ENCODE peak calls at places on chromosomes 7 and 10, in nine cellular contexts. One of them, this sample, is unnamed.

GRCh38 chr7:123096434-123096833 is 100.9 kb upstream of the TAS2R16 start:
- DNase-seq in PC-9: no peak
- DNase-seq in MM.1S: no peak
- DNase-seq in hepatocyte: no peak
- DNase-seq in heart left ventricle: no peak
- DNase-seq in H9: no peak
- DNase-seq in GM23338: no peak
- DNase-seq in uterus: no peak
- DNase-seq in mammary epithelial cell: peak; percentile 53
- DNase-seq in this sample: no peak

GRCh38 chr7:6831018-6831725 is 5.1 kb upstream of the CCZ1B start:
- DNase-seq in PC-9: no peak
- DNase-seq in MM.1S: no peak
- DNase-seq in hepatocyte: no peak
- DNase-seq in heart left ventricle: no peak
- DNase-seq in H9: no peak
- DNase-seq in GM23338: no peak
- DNase-seq in uterus: no peak
- DNase-seq in mammary epithelial cell: no peak
- DNase-seq in this sample: no peak

GRCh38 chr10:45560262-45560661 is 112.3 kb downstream of the ZFAND4 start:
- DNase-seq in PC-9: no peak
- DNase-seq in MM.1S: no peak
- DNase-seq in hepatocyte: no peak
- DNase-seq in heart left ventricle: no peak
- DNase-seq in H9: no peak
- DNase-seq in GM23338: no peak
- DNase-seq in uterus: no peak
- DNase-seq in mammary epithelial cell: no peak
- DNase-seq in this sample: no peak

GRCh38 chr10:60305394-60305892 is 84.2 kb downstream of the ANK3 start:
- DNase-seq in PC-9: no peak
- DNase-seq in MM.1S: no peak
- DNase-seq in hepatocyte: no peak
- DNase-seq in heart left ventricle: no peak
- DNase-seq in H9: no peak
- DNase-seq in GM23338: no peak
- DNase-seq in uterus: no peak
- DNase-seq in mammary epithelial cell: no peak
- DNase-seq in this sample: no peak

GRCh38 chr10:24416248-24416647 is 207.3 kb downstream of the KIAA1217 start:
- DNase-seq in PC-9: no peak
- DNase-seq in MM.1S: no peak
- DNase-seq in hepatocyte: no peak
- DNase-seq in heart left ventricle: no peak
- DNase-seq in H9: no peak
- DNase-seq in GM23338: no peak
- DNase-seq in uterus: no peak
- DNase-seq in mammary epithelial cell: no peak
- DNase-seq in this sample: no peak

GRCh38 chr7:77351539-77352004 is 64.6 kb downstream of the GSAP start:
- DNase-seq in PC-9: no peak
- DNase-seq in MM.1S: no peak
- DNase-seq in hepatocyte: no peak
- DNase-seq in heart left ventricle: peak; percentile 51
- DNase-seq in H9: no peak
- DNase-seq in GM23338: peak; percentile 32
- DNase-seq in uterus: no peak
- DNase-seq in mammary epithelial cell: no peak
- DNase-seq in this sample: no peak

GRCh38 chr10:100810835-100811116 is 65.4 kb downstream of the PAX2 start:
- DNase-seq in PC-9: no peak
- DNase-seq in MM.1S: no peak
- DNase-seq in hepatocyte: no peak
- DNase-seq in heart left ventricle: no peak
- DNase-seq in H9: no peak
- DNase-seq in GM23338: no peak
- DNase-seq in uterus: no peak
- DNase-seq in mammary epithelial cell: no peak
- DNase-seq in this sample: no peak

GRCh38 chr10:4073912-4074311 is 288.9 kb upstream of the KLF6 start:
- DNase-seq in PC-9: no peak
- DNase-seq in MM.1S: no peak
- DNase-seq in hepatocyte: no peak
- DNase-seq in heart left ventricle: no peak
- DNase-seq in H9: no peak
- DNase-seq in GM23338: no peak
- DNase-seq in uterus: no peak
- DNase-seq in mammary epithelial cell: peak; percentile 53
- DNase-seq in this sample: no peak

GRCh38 chr7:132161231-132161915 is 414.9 kb downstream of the PLXNA4 start:
- DNase-seq in PC-9: no peak
- DNase-seq in MM.1S: no peak
- DNase-seq in hepatocyte: peak; percentile 37
- DNase-seq in heart left ventricle: peak; percentile 71
- DNase-seq in H9: no peak
- DNase-seq in GM23338: no peak
- DNase-seq in uterus: no peak
- DNase-seq in mammary epithelial cell: no peak
- DNase-seq in this sample: peak; percentile 76

GRCh38 chr10:42697926-42698325 is 59.6 kb upstream of the ZNF33B start:
- DNase-seq in PC-9: no peak
- DNase-seq in MM.1S: no peak
- DNase-seq in hepatocyte: no peak
- DNase-seq in heart left ventricle: no peak
- DNase-seq in H9: no peak
- DNase-seq in GM23338: no peak
- DNase-seq in uterus: no peak
- DNase-seq in mammary epithelial cell: no peak
- DNase-seq in this sample: no peak

GRCh38 chr7:111363099-111363498 is 199.2 kb downstream of the IMMP2L start:
- DNase-seq in PC-9: no peak
- DNase-seq in MM.1S: no peak
- DNase-seq in hepatocyte: no peak
- DNase-seq in heart left ventricle: no peak
- DNase-seq in H9: no peak
- DNase-seq in GM23338: no peak
- DNase-seq in uterus: no peak
- DNase-seq in mammary epithelial cell: no peak
- DNase-seq in this sample: no peak

GRCh38 chr10:36759111-36759805 is 366.1 kb upstream of the ANKRD30A start:
- DNase-seq in PC-9: no peak
- DNase-seq in MM.1S: no peak
- DNase-seq in hepatocyte: no peak
- DNase-seq in heart left ventricle: no peak
- DNase-seq in H9: no peak
- DNase-seq in GM23338: no peak
- DNase-seq in uterus: no peak
- DNase-seq in mammary epithelial cell: peak; percentile 56
- DNase-seq in this sample: no peak

GRCh38 chr7:31692451-31692850 is 5.4 kb downstream of the PPP1R17 start:
- DNase-seq in PC-9: no peak
- DNase-seq in MM.1S: no peak
- DNase-seq in hepatocyte: no peak
- DNase-seq in heart left ventricle: no peak
- DNase-seq in H9: no peak
- DNase-seq in GM23338: no peak
- DNase-seq in uterus: no peak
- DNase-seq in mammary epithelial cell: no peak
- DNase-seq in this sample: no peak

GRCh38 chr10:1398626-1399410 is 338.5 kb downstream of the ADARB2 start:
- DNase-seq in PC-9: no peak
- DNase-seq in MM.1S: no peak
- DNase-seq in hepatocyte: no peak
- DNase-seq in heart left ventricle: no peak
- DNase-seq in H9: no peak
- DNase-seq in GM23338: no peak
- DNase-seq in uterus: no peak
- DNase-seq in mammary epithelial cell: no peak
- DNase-seq in this sample: no peak

GRCh38 chr10:69345402-69345801 is 67.1 kb downstream of the HK1 start:
- DNase-seq in PC-9: no peak
- DNase-seq in MM.1S: no peak
- DNase-seq in hepatocyte: no peak
- DNase-seq in heart left ventricle: peak; percentile 61
- DNase-seq in H9: peak; percentile 59
- DNase-seq in GM23338: no peak
- DNase-seq in uterus: no peak
- DNase-seq in mammary epithelial cell: no peak
- DNase-seq in this sample: no peak
- H3K4me1 ChIP-seq in PC-9: peaks cover 47% of the 10 kb centered on the region
- H3K4me1 ChIP-seq in MM.1S: no peaks in the 10 kb centered on the region
- H3K4me1 ChIP-seq in hepatocyte: peaks cover 5% of the 10 kb centered on the region
- H3K4me1 ChIP-seq in heart left ventricle: peaks cover 64% of the 10 kb centered on the region
- H3K4me1 ChIP-seq in H9: peaks cover 15% of the 10 kb centered on the region
- H3K4me1 ChIP-seq in GM23338: peaks cover 74% of the 10 kb centered on the region
- H3K4me1 ChIP-seq in uterus: no peaks in the 10 kb centered on the region
- H3K4me1 ChIP-seq in mammary epithelial cell: peaks cover 25% of the 10 kb centered on the region
- H3K4me1 ChIP-seq in this sample: peaks cover 39% of the 10 kb centered on the region

GRCh38 chr10:27369832-27370231 is 129.2 kb upstream of the ACBD5 start:
- DNase-seq in PC-9: no peak
- DNase-seq in MM.1S: no peak
- DNase-seq in hepatocyte: no peak
- DNase-seq in heart left ventricle: no peak
- DNase-seq in H9: no peak
- DNase-seq in GM23338: peak; percentile 35
- DNase-seq in uterus: no peak
- DNase-seq in mammary epithelial cell: no peak
- DNase-seq in this sample: no peak
- TF ChIP-seq CTCF in PC-9: peak; percentile 55
- TF ChIP-seq CTCF in MM.1S: no peak
- TF ChIP-seq CTCF in hepatocyte: peak; percentile 47
- TF ChIP-seq CTCF in heart left ventricle: no peak
- TF ChIP-seq CTCF in H9: peak; percentile 58
- TF ChIP-seq CTCF in GM23338: peak; percentile 38
- TF ChIP-seq CTCF in uterus: peak; percentile 2
- TF ChIP-seq CTCF in mammary epithelial cell: peak; percentile 36
- TF ChIP-seq CTCF in this sample: no peak

GRCh38 chr7:74219416-74219815 is 9.6 kb downstream of the LAT2 start:
- DNase-seq in PC-9: no peak
- DNase-seq in MM.1S: no peak
- DNase-seq in hepatocyte: no peak
- DNase-seq in heart left ventricle: no peak
- DNase-seq in H9: no peak
- DNase-seq in GM23338: no peak
- DNase-seq in uterus: no peak
- DNase-seq in mammary epithelial cell: no peak
- DNase-seq in this sample: no peak
- H3K4me1 ChIP-seq in PC-9: no peaks in the 10 kb centered on the region
- H3K4me1 ChIP-seq in MM.1S: peaks cover 5% of the 10 kb centered on the region
- H3K4me1 ChIP-seq in hepatocyte: no peaks in the 10 kb centered on the region
- H3K4me1 ChIP-seq in heart left ventricle: no peaks in the 10 kb centered on the region
- H3K4me1 ChIP-seq in H9: no peaks in the 10 kb centered on the region
- H3K4me1 ChIP-seq in GM23338: no peaks in the 10 kb centered on the region
- H3K4me1 ChIP-seq in uterus: no peaks in the 10 kb centered on the region
- H3K4me1 ChIP-seq in mammary epithelial cell: no peaks in the 10 kb centered on the region
- H3K4me1 ChIP-seq in this sample: no peaks in the 10 kb centered on the region

GRCh38 chr10:47379901-47380300 is 4.2 kb downstream of the ZNF488 start:
- DNase-seq in PC-9: no peak
- DNase-seq in MM.1S: no peak
- DNase-seq in hepatocyte: no peak
- DNase-seq in heart left ventricle: no peak
- DNase-seq in H9: peak; percentile 14
- DNase-seq in GM23338: no peak
- DNase-seq in uterus: no peak
- DNase-seq in mammary epithelial cell: no peak
- DNase-seq in this sample: peak; percentile 10

GRCh38 chr10:47378606-47379444 is 5.3 kb downstream of the ZNF488 start:
- DNase-seq in PC-9: no peak
- DNase-seq in MM.1S: no peak
- DNase-seq in hepatocyte: no peak
- DNase-seq in heart left ventricle: no peak
- DNase-seq in H9: peak; percentile 10
- DNase-seq in GM23338: no peak
- DNase-seq in uterus: no peak
- DNase-seq in mammary epithelial cell: no peak
- DNase-seq in this sample: peak; percentile 25

GRCh38 chr10:47381427-47382379 is 2.4 kb downstream of the ZNF488 start:
- DNase-seq in PC-9: no peak
- DNase-seq in MM.1S: no peak
- DNase-seq in hepatocyte: no peak
- DNase-seq in heart left ventricle: no peak
- DNase-seq in H9: peak; percentile 20
- DNase-seq in GM23338: no peak
- DNase-seq in uterus: no peak
- DNase-seq in mammary epithelial cell: no peak
- DNase-seq in this sample: peak; percentile 27

GRCh38 chr10:47379445-47379785 is 4.7 kb downstream of the ZNF488 start:
- DNase-seq in PC-9: no peak
- DNase-seq in MM.1S: no peak
- DNase-seq in hepatocyte: no peak
- DNase-seq in heart left ventricle: no peak
- DNase-seq in H9: no peak
- DNase-seq in GM23338: no peak
- DNase-seq in uterus: no peak
- DNase-seq in mammary epithelial cell: no peak
- DNase-seq in this sample: no peak

DNA sequence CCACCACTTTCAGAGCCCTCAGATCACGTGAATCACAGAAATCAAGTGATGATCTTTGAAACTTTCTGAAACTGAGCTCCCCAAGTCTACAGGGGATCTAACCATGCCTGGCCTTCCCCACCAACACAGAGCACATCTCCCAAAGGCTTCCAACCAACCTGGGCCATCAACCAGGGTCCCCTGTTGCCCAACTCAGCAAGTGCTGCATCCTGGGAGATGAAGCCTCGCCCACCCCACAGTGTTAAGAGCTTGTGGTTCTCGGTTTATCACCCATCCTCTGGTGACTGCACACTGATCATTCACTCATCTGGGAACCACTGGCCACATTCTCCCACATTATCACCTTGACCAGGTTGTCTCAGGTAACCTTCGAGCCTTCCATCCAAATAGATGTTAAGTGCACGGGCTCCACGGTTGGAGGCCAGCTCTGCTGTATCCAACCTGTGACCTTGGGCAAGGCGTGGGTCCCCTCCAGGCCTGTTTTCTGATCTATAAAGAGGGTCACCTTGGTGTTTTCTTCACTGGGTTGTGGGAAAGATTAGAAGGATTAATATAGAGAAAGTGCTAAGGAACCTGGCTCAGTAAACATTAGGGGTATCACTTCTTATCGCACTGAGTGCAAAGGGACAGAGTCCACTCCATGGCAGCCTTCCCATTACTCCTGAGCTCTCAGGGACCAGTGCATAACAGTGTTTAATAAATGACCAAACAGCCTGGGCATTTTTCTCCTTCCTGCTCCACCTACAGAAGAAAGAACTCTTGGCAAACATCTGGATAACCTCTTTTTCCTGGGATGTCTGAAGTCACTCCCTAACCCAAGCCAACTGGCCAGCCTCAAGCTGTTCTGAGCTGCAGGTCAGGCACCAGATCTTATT is 3.5 kb downstream of the ZNF488 start:
- DNase-seq in PC-9: no peak
- DNase-seq in MM.1S: no peak
- DNase-seq in hepatocyte: peak; percentile 75
- DNase-seq in heart left ventricle: no peak
- DNase-seq in H9: peak; percentile 10
- DNase-seq in GM23338: no peak
- DNase-seq in uterus: no peak
- DNase-seq in mammary epithelial cell: no peak
- DNase-seq in this sample: peak; percentile 28
- TF ChIP-seq CTCF in PC-9: no peak
- TF ChIP-seq CTCF in MM.1S: no peak
- TF ChIP-seq CTCF in hepatocyte: no peak
- TF ChIP-seq CTCF in heart left ventricle: no peak
- TF ChIP-seq CTCF in H9: no peak
- TF ChIP-seq CTCF in GM23338: no peak
- TF ChIP-seq CTCF in uterus: no peak
- TF ChIP-seq CTCF in mammary epithelial cell: no peak
- TF ChIP-seq CTCF in this sample: no peak

This sample was measured in lung.